ENCODE peak calls at places on chromosomes 4 and X, in four cellular contexts. J is GM12891, S is transverse colon, F is stomach. I is an unnamed sample.

GRCh38 chr4:7273741-7274297 is 81.5 kb downstream of the SORCS2 start:
- DNase-seq in J (no peak), S (no peak), F (no peak), I (no peak)

GRCh38 chrX:11010476-11010875 is 100.7 kb upstream of the HCCS start:
- DNase-seq in J (no peak), S (no peak), F (no peak), I (no peak)

GRCh38 chrX:46601283-46601682 is 27.7 kb downstream of the CHST7 start:
- DNase-seq in J (no peak), S (no peak), F (no peak), I (no peak)

GRCh38 chr4:105644270-105644669 is 64.2 kb downstream of the INTS12 start:
- DNase-seq in J (no peak), S (no peak), F (no peak), I (no peak)

GRCh38 chr4:153217440-153217839 is 13.2 kb downstream of the TRIM2 start:
- DNase-seq in J (no peak), S (no peak), F (no peak), I (no peak)

GRCh38 chrX:23434356-23434884 is 99.8 kb downstream of the PTCHD1 start:
- DNase-seq in J (no peak), S (peak), F (peak), I (no peak)

GRCh38 chr4:94649381-94650128 is 108.2 kb upstream of the BMPR1B start:
- DNase-seq in J (no peak), S (no peak), F (no peak), I (peak)

GRCh38 chr4:41160010-41160789 is 54.1 kb downstream of the APBB2 start:
- DNase-seq in J (no peak), S (no peak), F (no peak), I (no peak)

GRCh38 chr4:2968381-2968780 is 5.0 kb downstream of the GRK4 start:
- DNase-seq in J (no peak), S (no peak), F (no peak), I (no peak)

GRCh38 chr4:41991916-41992767 is 1.8 kb downstream of the SLC30A9 start:
- DNase-seq in J (no peak), S (no peak), F (no peak), I (no peak)

GRCh38 chr4:147361726-147362125 is 119.2 kb upstream of the EDNRA start:
- DNase-seq in J (no peak), S (peak), F (peak), I (no peak)

GRCh38 chr4:42417491-42417890 is 20.2 kb downstream of the SHISA3 start:
- DNase-seq in J (no peak), S (no peak), F (no peak), I (no peak)

GRCh38 chr4:76799718-76800117 is 98.2 kb downstream of the SOWAHB start:
- DNase-seq in J (no peak), S (no peak), F (no peak), I (no peak)

GRCh38 chr4:151481813-151482212 is 72.8 kb downstream of the FHIP1A start:
- DNase-seq in J (no peak), S (no peak), F (no peak), I (no peak)

GRCh38 chrX:133444952-133445831 is 29.9 kb upstream of the GPC4 start:
- DNase-seq in J (no peak), S (peak), F (no peak), I (no peak)

GRCh38 chr4:147732516-147733193 is 767 bp downstream of the ARHGAP10 start:
- DNase-seq in J (no peak), S (peak), F (no peak), I (no peak)

GRCh38 chr4:16759781-16760459 is 138.5 kb downstream of the LDB2 start:
- DNase-seq in J (no peak), S (no peak), F (no peak), I (no peak)

GRCh38 chr4:101345271-101345595 is 2.1 kb downstream of the PPP3CA start:
- DNase-seq in J (no peak), S (no peak), F (no peak), I (no peak)

GRCh38 chr4:145739840-145740239 is 59.9 kb downstream of the C4orf51 start:
- DNase-seq in J (no peak), S (peak), F (peak), I (no peak)

GRCh38 chr4:140615451-140615850 is 46.7 kb upstream of the UCP1 start:
- DNase-seq in J (no peak), S (no peak), F (no peak), I (no peak)

GRCh38 chrX:70454441-70455365 is 10.1 kb downstream of the DLG3 start:
- DNase-seq in J (no peak), S (peak), F (peak), I (peak)

GRCh38 chrX:74293343-74293946 is 10.5 kb upstream of the ZCCHC13 start:
- DNase-seq in J (peak), S (peak), F (peak), I (no peak)

GRCh38 chrX:76279007-76279406 is 106.1 kb downstream of the PBDC1 start:
- DNase-seq in J (peak), S (peak), F (peak), I (peak)

GRCh38 chrX:64885850-64886249 is 90.4 kb downstream of the ZC4H2 start:
- DNase-seq in J (no peak), S (peak), F (no peak), I (no peak)

GRCh38 chr4:139872274-139872673 is 206.7 kb downstream of the MGST2 start:
- DNase-seq in J (no peak), S (no peak), F (no peak), I (no peak)

GRCh38 chr4:109078724-109079123 is 223.7 kb downstream of the COL25A1 start:
- DNase-seq in J (no peak), S (no peak), F (no peak), I (no peak)

GRCh38 chr4:105137460-105137859 is 9.2 kb upstream of the TET2 start:
- DNase-seq in J (no peak), S (no peak), F (no peak), I (no peak)

GRCh38 chr4:38673109-38673978 is 9.3 kb downstream of the KLF3 start:
- DNase-seq in J (no peak), S (peak), F (peak), I (no peak)

GRCh38 chr4:74415602-74416300 is 29.2 kb upstream of the AREG start:
- DNase-seq in J (no peak), S (no peak), F (no peak), I (no peak)

GRCh38 chrX:29478336-29479069 is 736.9 kb upstream of the MAGEB2 start:
- DNase-seq in J (no peak), S (peak), F (peak), I (no peak)

GRCh38 chr4:10161840-10162239 is 45.2 kb upstream of the WDR1 start:
- DNase-seq in J (no peak), S (no peak), F (no peak), I (no peak)

GRCh38 chr4:169659736-169660670 is 39.6 kb downstream of the CLCN3 start:
- DNase-seq in J (peak), S (peak), F (peak), I (peak)

GRCh38 chr4:144696376-144696775 is 50.4 kb downstream of the HHIP start:
- DNase-seq in J (no peak), S (no peak), F (no peak), I (no peak)

GRCh38 chr4:63370997-63371396 is 1038.3 kb downstream of the TECRL start:
- DNase-seq in J (no peak), S (no peak), F (no peak), I (no peak)

GRCh38 chr4:105765690-105766407 is 57.3 kb downstream of the GSTCD start:
- DNase-seq in J (no peak), S (no peak), F (no peak), I (no peak)

GRCh38 chr4:91909963-91910362 is 393.8 kb upstream of the GRID2 start:
- DNase-seq in J (no peak), S (no peak), F (no peak), I (no peak)

GRCh38 chrX:71216446-71216845 is 6.6 kb upstream of the GJB1 start:
- DNase-seq in J (no peak), S (peak), F (no peak), I (no peak)

DNA sequence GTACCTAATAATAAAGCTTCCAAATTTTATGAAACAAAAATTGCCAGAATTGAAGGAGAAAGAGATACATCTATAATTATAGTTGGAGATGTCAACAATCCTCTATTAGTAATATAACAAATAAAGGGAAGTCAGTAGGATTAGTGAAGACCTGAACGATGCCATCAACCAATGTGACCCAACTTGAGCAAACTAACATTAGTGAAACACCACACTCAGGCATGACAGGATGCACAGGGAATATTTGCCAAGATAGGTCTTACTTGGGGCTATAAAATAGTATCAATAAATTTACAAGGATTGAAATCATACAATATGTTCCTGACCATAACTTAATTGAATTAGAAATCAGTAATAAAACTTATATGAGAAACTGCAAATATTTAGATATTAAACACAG is 12.0 kb downstream of the SPON2 start:
- DNase-seq in J (no peak), S (no peak), F (no peak), I (no peak)
- TF ChIP-seq POLR2AphosphoS5 in J (no peak), S (no peak), F (no peak), I (no peak)

GRCh38 chr4:13918110-13918509 is 290.6 kb upstream of the BOD1L1 start:
- DNase-seq in J (no peak), S (peak), F (no peak), I (no peak)
- TF ChIP-seq POLR2AphosphoS5 in J (no peak), S (no peak), F (no peak), I (no peak)

GRCh38 chrX:68433155-68433980 is at the start of gene OPHN1:
- DNase-seq in J (no peak), S (peak), F (peak), I (no peak)
- TF ChIP-seq POLR2AphosphoS5 in J (no peak), S (peak), F (peak), I (peak)

DNA sequence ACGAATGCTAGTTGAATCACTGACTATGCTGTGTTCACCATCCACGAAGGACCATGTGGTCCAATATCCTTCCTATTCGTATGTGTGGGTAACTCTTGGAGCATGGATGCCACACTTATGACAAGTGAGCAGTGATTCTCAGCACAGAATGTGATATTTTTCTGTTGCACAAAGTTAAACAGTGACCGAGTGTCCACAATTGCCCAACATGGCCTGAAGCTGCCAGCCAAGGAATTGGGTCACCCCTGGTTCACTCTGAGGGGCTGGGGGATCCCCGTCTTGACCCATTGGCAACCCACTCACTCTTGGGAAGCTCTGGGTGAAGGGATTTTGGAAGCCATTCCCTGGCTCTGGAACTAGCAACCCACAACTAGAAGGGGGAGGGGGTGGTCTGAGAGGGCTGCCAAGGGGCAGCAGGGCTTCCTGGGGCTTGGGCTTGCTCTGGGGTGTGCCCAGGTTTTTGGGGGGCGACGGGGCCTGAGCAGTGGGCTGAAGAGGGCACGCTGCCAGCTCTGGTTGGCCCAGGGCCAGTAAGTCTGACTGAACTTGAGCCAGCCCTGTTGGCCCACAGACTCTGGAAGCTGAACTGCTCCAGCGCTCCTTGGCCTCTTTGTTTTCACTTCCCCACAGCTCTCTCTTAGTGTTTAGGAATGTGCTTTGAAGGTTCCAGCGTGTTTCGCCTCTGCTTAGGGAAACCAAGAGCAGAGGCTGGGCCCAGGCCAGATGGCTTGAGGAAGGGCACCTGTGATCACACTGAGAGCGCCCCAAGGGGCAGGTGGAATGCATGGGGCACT is 43.1 kb upstream of the BCOR start:
- DNase-seq in J (no peak), S (no peak), F (peak), I (no peak)
- TF ChIP-seq POLR2AphosphoS5 in J (no peak), S (no peak), F (no peak), I (no peak)

I was measured in SK-N-MC.